ENCODE peak calls at places on chromosomes 16 and 17, in four cellular contexts. A, E, J and M are unnamed samples.

GRCh38 chr17:66564992-66565465 is 262.6 kb downstream of the PRKCA start:
- DNase-seq in E (peak; percentile 46), J (no peak), A (no peak), M (no peak)

GRCh38 chr16:86252596-86252995 is 257.7 kb upstream of the FOXF1 start:
- DNase-seq in A (no peak), J (no peak), E (no peak), M (no peak)

GRCh38 chr17:68456529-68457167 is 648 bp downstream of the WIPI1 start:
- DNase-seq in J (peak; percentile 77), A (peak; percentile 68), E (peak; percentile 79), M (peak; percentile 70)

GRCh38 chr17:38958756-38959155 is 8.4 kb downstream of the FBXO47 start:
- DNase-seq in J (no peak), E (no peak), A (no peak), M (peak; percentile 38)

GRCh38 chr17:46097497-46097896 is 95.7 kb downstream of the KANSL1 start:
- DNase-seq in J (no peak), A (no peak), E (no peak), M (no peak)

GRCh38 chr17:5555254-5555653 is 29.1 kb downstream of the NLRP1 start:
- DNase-seq in J (peak; percentile 33), A (no peak), E (no peak), M (no peak)

GRCh38 chr16:55257971-55258613 is 65.9 kb upstream of the IRX6 start:
- DNase-seq in A (no peak), E (peak; percentile 31), J (no peak), M (peak; percentile 11)

GRCh38 chr17:71741836-71742235 is 379.0 kb upstream of the SOX9 start:
- DNase-seq in A (no peak), E (no peak), J (no peak), M (no peak)

GRCh38 chr16:88951501-88951900 is 25.5 kb downstream of the CBFA2T3 start:
- DNase-seq in E (no peak), J (no peak), A (no peak), M (no peak)

GRCh38 chr16:57668259-57668563 is at the start of gene ADGRG3:
- DNase-seq in E (no peak), A (no peak), J (no peak), M (peak; percentile 43)

GRCh38 chr16:1300664-1301476 is 8.6 kb upstream of the UBE2I start:
- DNase-seq in E (peak; percentile 61), A (peak; percentile 33), J (no peak), M (peak; percentile 75)

GRCh38 chr16:81647527-81647926 is 131.6 kb upstream of the PLCG2 start:
- DNase-seq in E (peak; percentile 83), A (no peak), J (no peak), M (peak; percentile 51)

GRCh38 chr16:75109732-75110243 is 6.8 kb downstream of the LDHD start:
- DNase-seq in E (peak; percentile 41), J (no peak), A (peak; percentile 35), M (peak; percentile 69)

GRCh38 chr16:57091990-57092785 is at the start of gene CPNE2:
- DNase-seq in E (peak; percentile 29), A (peak; percentile 76), J (no peak), M (peak; percentile 56)

GRCh38 chr17:52159159-52159809 is 770 bp upstream of the CA10 start:
- DNase-seq in A (no peak), J (no peak), E (no peak), M (no peak)

GRCh38 chr16:50270510-50271147 is 4.3 kb downstream of the ADCY7 start:
- DNase-seq in J (no peak), A (no peak), E (no peak), M (no peak)

GRCh38 chr17:46179375-46179999 is 13.7 kb downstream of the KANSL1 start:
- DNase-seq in E (no peak), A (no peak), J (no peak), M (no peak)

GRCh38 chr16:59632266-59632855 is 898.2 kb upstream of the GOT2 start:
- DNase-seq in A (no peak), E (no peak), J (no peak), M (no peak)

GRCh38 chr17:29744121-29744520 is 121.4 kb upstream of the CORO6 start:
- DNase-seq in A (no peak), E (no peak), J (no peak), M (no peak)

GRCh38 chr16:67666538-67667433 is at the start of the genes C16orf86 and ENKD1:
- DNase-seq in A (peak; percentile 85), J (no peak), E (peak; percentile 46), M (peak; percentile 32)

GRCh38 chr17:7634384-7634783 is 4.4 kb downstream of the SHBG start:
- DNase-seq in E (peak; percentile 38), J (no peak), A (peak; percentile 44), M (peak; percentile 34)

GRCh38 chr16:86763819-86764218 is 185.5 kb downstream of the FOXL1 start:
- DNase-seq in A (no peak), J (no peak), E (no peak), M (no peak)

GRCh38 chr17:80866050-80866793 is 125.4 kb upstream of the CHMP6 start:
- DNase-seq in A (peak; percentile 81), E (peak; percentile 73), J (peak; percentile 24), M (peak; percentile 49)

GRCh38 chr16:4306439-4307214 is 9.2 kb upstream of the GLIS2 start:
- DNase-seq in J (no peak), A (peak; percentile 35), E (no peak), M (no peak)

GRCh38 chr16:35750157-35750689 is 2290.8 kb downstream of the TP53TG3F start:
- DNase-seq in A (no peak), E (no peak), J (no peak), M (no peak)

GRCh38 chr16:25080420-25081131 is 31.0 kb upstream of the LCMT1 start:
- DNase-seq in E (no peak), A (no peak), J (no peak), M (no peak)

GRCh38 chr17:82388223-82388921 is 16.8 kb downstream of the UTS2R start:
- DNase-seq in J (no peak), A (no peak), E (peak; percentile 63), M (no peak)

GRCh38 chr17:62093188-62094155 is 28.4 kb upstream of the MED13 start:
- DNase-seq in E (peak; percentile 97), J (peak; percentile 47), A (no peak), M (peak; percentile 30)

GRCh38 chr16:19460397-19460796 is 42.7 kb downstream of the TMC5 start:
- DNase-seq in A (no peak), E (no peak), J (no peak), M (no peak)

GRCh38 chr17:8264836-8265542 is 15.9 kb downstream of the PFAS start:
- DNase-seq in J (no peak), E (no peak), A (no peak), M (no peak)

GRCh38 chr16:86050111-86050510 is 151.1 kb downstream of the IRF8 start:
- DNase-seq in A (no peak), E (no peak), J (no peak), M (no peak)

GRCh38 chr16:30519120-30520049 is 7.0 kb downstream of the ZNF768 start:
- DNase-seq in E (no peak), J (no peak), A (no peak), M (no peak)

GRCh38 chr16:35431829-35432663 is 1972.6 kb downstream of the TP53TG3F start:
- DNase-seq in E (no peak), J (no peak), A (no peak), M (no peak)

GRCh38 chr16:84065536-84066132 is 23.0 kb upstream of the SLC38A8 start:
- DNase-seq in J (peak; percentile 18), A (no peak), E (peak; percentile 59), M (peak; percentile 42)

GRCh38 chr16:58459344-58460218 is 40.4 kb upstream of the NDRG4 start:
- DNase-seq in E (peak; percentile 82), J (no peak), A (peak; percentile 73), M (peak; percentile 46)

GRCh38 chr16:84357191-84357651 is 11.1 kb upstream of the ATP2C2 start:
- DNase-seq in E (peak; percentile 81), A (no peak), J (no peak), M (peak; percentile 49)

GRCh38 chr17:7903154-7904103 is 12.7 kb downstream of the RNF227 start:
- DNase-seq in J (no peak), E (peak; percentile 19), A (no peak), M (no peak)

GRCh38 chr17:71975331-71975801 is 145.5 kb upstream of the SOX9 start:
- DNase-seq in J (peak; percentile 6), E (peak; percentile 73), A (peak; percentile 38), M (no peak)

GRCh38 chr17:3917391-3917931 is 1.2 kb upstream of the P2RX1 start:
- DNase-seq in E (no peak), A (no peak), J (no peak), M (peak; percentile 50)

GRCh38 chr17:78043031-78043430 is 84.5 kb downstream of the TNRC6C start:
- DNase-seq in E (no peak), A (no peak), J (no peak), M (no peak)
- H3K27ac ChIP-seq in E (no peak overlapping the region), A (no peak overlapping the region), J (no peak overlapping the region), M (no peak overlapping the region)

GRCh38 chr17:76241205-76241539 is 879 bp upstream of the RNF157 start:
- DNase-seq in J (no peak), E (no peak), A (peak; percentile 31), M (no peak)
- H3K27ac ChIP-seq in J (no peak overlapping the region), E (no peak overlapping the region), A (no peak overlapping the region), M (no peak overlapping the region)

GRCh38 chr16:70433456-70434103 is 5.3 kb downstream of the ST3GAL2 start:
- DNase-seq in E (peak; percentile 51), A (peak; percentile 70), J (no peak), M (no peak)

GRCh38 chr16:70430667-70431536 is 8.0 kb downstream of the ST3GAL2 start:
- DNase-seq in A (no peak), J (no peak), E (peak; percentile 12), M (peak; percentile 65)

GRCh38 chr16:70429888-70430666 is 8.8 kb downstream of the ST3GAL2 start:
- DNase-seq in A (no peak), J (no peak), E (no peak), M (no peak)

GRCh38 chr16:70432800-70433455 is 6.0 kb downstream of the ST3GAL2 start:
- DNase-seq in J (no peak), A (no peak), E (no peak), M (no peak)

GRCh38 chr16:70432304-70432799 is 6.5 kb downstream of the ST3GAL2 start:
- DNase-seq in J (no peak), A (no peak), E (no peak), M (no peak)
- H3K27ac ChIP-seq in J (no peak overlapping the region), A (peak overlapping the region; percentile 38), E (no peak overlapping the region), M (no peak overlapping the region)

GRCh38 chr17:44795928-44796327 is 34.2 kb downstream of the GJC1 start:
- DNase-seq in A (no peak), E (no peak), J (no peak), M (no peak)

GRCh38 chr17:44792276-44792675 is 33.5 kb downstream of the ADAM11 start:
- DNase-seq in J (peak; percentile 26), E (no peak), A (no peak), M (no peak)

GRCh38 chr17:44795421-44795820 is 34.7 kb downstream of the GJC1 start:
- DNase-seq in A (no peak), E (no peak), J (no peak), M (no peak)

GRCh38 chr17:44794699-44795413 is 35.2 kb downstream of the GJC1 start:
- DNase-seq in E (peak; percentile 94), A (no peak), J (peak; percentile 71), M (peak; percentile 83)

GRCh38 chr17:44793885-44794698 is 35.3 kb downstream of the ADAM11 start:
- DNase-seq in A (no peak), E (no peak), J (no peak), M (no peak)
- H3K27ac ChIP-seq in A (peak overlapping the region; percentile 81), E (peak overlapping the region; percentile 82), J (peak overlapping the region; percentile 96), M (peak overlapping the region; percentile 54)

GRCh38 chr17:31248986-31249385 is 48.1 kb downstream of the OMG start:
- DNase-seq in E (peak; percentile 70), A (no peak), J (peak; percentile 21), M (peak; percentile 70)
- H3K27ac ChIP-seq in E (peak overlapping the region; percentile 48), A (no peak overlapping the region), J (peak overlapping the region; percentile 77), M (peak overlapping the region; percentile 17)